ENCODE peak calls at places on chromosomes 11 and 22, in nine cellular contexts. J, K, A, U, E, O, S, Y and Q are unnamed samples.

GRCh38 chr22:42747701-42748513 is 27.2 kb upstream of the A4GALT start:
- DNase-seq in J (no peak), K (no peak), A (no peak), U (no peak), E (no peak), O (peak), S (no peak), Y (peak), Q (no peak)

GRCh38 chr11:119373917-119374631 is 7.4 kb downstream of the USP2 start:
- DNase-seq in J (peak), K (no peak), A (no peak), U (no peak), E (peak), O (peak), S (peak), Y (peak), Q (no peak)

GRCh38 chr22:28017859-28018258 is 98.8 kb upstream of the PITPNB start:
- DNase-seq in J (peak), K (no peak), A (no peak), U (no peak), E (peak), O (no peak), S (no peak), Y (no peak), Q (no peak)

GRCh38 chr11:26948881-26949280 is 45.0 kb upstream of the FIBIN start:
- DNase-seq in J (no peak), K (no peak), A (no peak), U (no peak), E (no peak), O (no peak), S (no peak), Y (no peak), Q (no peak)

GRCh38 chr22:32542332-32543019 is 67.9 kb downstream of the FBXO7 start:
- DNase-seq in J (no peak), K (no peak), A (no peak), U (no peak), E (peak), O (no peak), S (no peak), Y (no peak), Q (no peak)

GRCh38 chr11:60168306-60168705 is 14.6 kb downstream of the MS4A6A start:
- DNase-seq in J (no peak), K (no peak), A (no peak), U (no peak), E (no peak), O (no peak), S (no peak), Y (no peak), Q (no peak)

GRCh38 chr22:29206372-29207230 is 905 bp downstream of the EMID1 start:
- DNase-seq in J (no peak), K (no peak), A (no peak), U (no peak), E (no peak), O (peak), S (no peak), Y (no peak), Q (no peak)

GRCh38 chr11:96292291-96293010 is 50.5 kb downstream of the MAML2 start:
- DNase-seq in J (no peak), K (no peak), A (no peak), U (no peak), E (no peak), O (no peak), S (no peak), Y (no peak), Q (no peak)

GRCh38 chr11:119567667-119568582 is 145.0 kb upstream of the THY1 start:
- DNase-seq in J (no peak), K (no peak), A (no peak), U (no peak), E (no peak), O (no peak), S (peak), Y (peak), Q (no peak)

GRCh38 chr22:17370036-17370765 is 941 bp downstream of the CECR2 start:
- DNase-seq in J (peak), K (no peak), A (no peak), U (no peak), E (peak), O (peak), S (peak), Y (peak), Q (no peak)

GRCh38 chr22:44523981-44524759 is 26.1 kb upstream of the RTL6 start:
- DNase-seq in J (peak), K (no peak), A (no peak), U (no peak), E (peak), O (no peak), S (no peak), Y (peak), Q (no peak)

GRCh38 chr22:44664149-44664548 is 37.9 kb upstream of the PRR5 start:
- DNase-seq in J (no peak), K (no peak), A (peak), U (peak), E (no peak), O (no peak), S (no peak), Y (no peak), Q (no peak)

GRCh38 chr22:24156146-24156914 is 25.0 kb upstream of the SUSD2 start:
- DNase-seq in J (peak), K (no peak), A (peak), U (peak), E (no peak), O (peak), S (no peak), Y (peak), Q (no peak)

GRCh38 chr22:29190051-29190450 is 15.6 kb upstream of the EMID1 start:
- DNase-seq in J (no peak), K (no peak), A (no peak), U (no peak), E (no peak), O (no peak), S (no peak), Y (no peak), Q (no peak)

GRCh38 chr22:30344447-30345200 is 12.1 kb downstream of the SF3A1 start:
- DNase-seq in J (no peak), K (no peak), A (no peak), U (no peak), E (no peak), O (no peak), S (no peak), Y (no peak), Q (no peak)

GRCh38 chr11:61912530-61912898 is 4.9 kb downstream of the RAB3IL1 start:
- DNase-seq in J (no peak), K (no peak), A (no peak), U (no peak), E (peak), O (no peak), S (peak), Y (no peak), Q (no peak)

GRCh38 chr11:61910473-61911123 is 6.8 kb downstream of the RAB3IL1 start:
- DNase-seq in J (peak), K (no peak), A (no peak), U (no peak), E (no peak), O (no peak), S (peak), Y (no peak), Q (no peak)

GRCh38 chr11:61912991-61913698 is 4.2 kb downstream of the RAB3IL1 start:
- DNase-seq in J (peak), K (no peak), A (no peak), U (no peak), E (peak), O (no peak), S (peak), Y (no peak), Q (no peak)

GRCh38 chr11:61911124-61911700 is 6.2 kb downstream of the RAB3IL1 start:
- DNase-seq in J (no peak), K (no peak), A (no peak), U (no peak), E (no peak), O (no peak), S (no peak), Y (no peak), Q (no peak)

DNA sequence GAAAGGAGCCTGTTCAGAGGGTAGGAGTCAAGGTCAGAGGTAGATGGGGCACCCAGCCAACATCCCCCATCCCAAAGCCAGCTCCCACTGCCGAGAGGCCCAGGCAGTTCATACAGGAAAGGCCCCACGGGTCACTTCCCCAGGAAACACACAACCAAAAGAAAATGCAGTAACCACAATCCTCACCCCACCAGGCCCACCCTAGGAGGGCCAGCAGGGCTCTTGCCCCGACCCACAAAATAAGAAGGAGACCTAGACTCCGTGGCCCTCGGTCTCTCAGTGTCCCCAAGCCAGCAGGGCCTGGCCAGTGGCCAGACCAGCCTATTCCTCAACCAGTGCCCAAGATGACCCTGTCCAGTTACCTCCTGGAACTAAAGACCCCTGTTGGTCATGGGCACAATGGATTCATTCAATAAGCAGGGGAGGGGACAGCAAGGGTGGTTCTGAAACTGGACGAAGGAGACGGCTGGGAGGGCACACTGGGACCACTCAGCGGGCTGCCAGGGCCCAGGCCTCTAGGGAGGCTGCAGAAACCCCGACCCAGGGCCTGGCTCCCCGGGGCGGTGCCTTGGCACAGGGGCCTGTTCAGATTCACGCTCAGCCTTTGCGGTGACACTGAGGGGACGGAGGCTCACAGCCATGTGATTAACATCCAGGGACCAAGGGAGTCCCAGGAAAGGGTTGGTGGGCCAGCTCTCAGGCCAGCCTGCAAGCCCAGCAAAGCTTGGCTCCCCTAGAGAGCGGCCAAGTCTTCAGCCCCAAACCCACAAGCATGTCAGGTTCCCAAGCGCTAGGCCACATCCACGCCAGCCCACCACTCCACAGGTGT is 5.5 kb downstream of the RAB3IL1 start:
- DNase-seq in J (peak), K (no peak), A (no peak), U (no peak), E (peak), O (no peak), S (peak), Y (no peak), Q (no peak)
- H3K27ac ChIP-seq in J (peak), K (no peak), A (no peak), U (no peak), E (peak), O (no peak), S (no peak), Y (no peak), Q (no peak)

DNA sequence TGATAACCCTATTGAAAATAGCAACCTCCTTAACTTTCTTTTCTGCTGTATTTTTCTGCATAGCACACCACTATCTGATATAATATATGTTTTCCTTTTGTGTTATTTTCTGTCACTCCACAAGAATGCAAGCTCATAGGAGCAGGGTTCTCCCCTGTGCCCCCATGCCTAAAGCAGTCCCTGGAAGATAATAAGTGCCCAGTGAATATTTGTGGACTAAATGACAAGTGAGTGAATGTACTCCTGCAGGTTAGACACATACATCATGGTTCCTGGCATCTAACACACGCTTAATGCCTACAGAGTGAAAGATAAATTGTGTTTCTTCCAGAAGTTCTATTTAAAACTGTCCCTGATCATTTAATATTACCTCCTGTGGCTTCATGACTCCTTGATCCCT is 23.9 kb upstream of the OR9Q2 start:
- DNase-seq in J (no peak), K (no peak), A (no peak), U (no peak), E (no peak), O (no peak), S (no peak), Y (no peak), Q (no peak)
- H3K27ac ChIP-seq in J (no peak), K (no peak), A (no peak), U (no peak), E (no peak), O (no peak), S (no peak), Y (no peak), Q (no peak)

GRCh38 chr22:39967996-39968968 is 8.1 kb downstream of the TMA7B start:
- DNase-seq in J (no peak), K (no peak), A (no peak), U (no peak), E (no peak), O (peak), S (peak), Y (no peak), Q (no peak)

GRCh38 chr22:39967103-39967829 is 7.1 kb downstream of the TMA7B start:
- DNase-seq in J (no peak), K (no peak), A (no peak), U (no peak), E (no peak), O (no peak), S (no peak), Y (no peak), Q (no peak)

GRCh38 chr22:39970742-39971141 is 10.5 kb downstream of the TMA7B start:
- DNase-seq in J (no peak), K (no peak), A (no peak), U (no peak), E (no peak), O (no peak), S (no peak), Y (no peak), Q (no peak)

GRCh38 chr22:39965749-39966148 is 5.6 kb downstream of the TMA7B start:
- DNase-seq in J (no peak), K (no peak), A (no peak), U (no peak), E (no peak), O (no peak), S (no peak), Y (no peak), Q (no peak)

GRCh38 chr22:39966522-39966921 is 6.3 kb downstream of the TMA7B start:
- DNase-seq in J (no peak), K (no peak), A (no peak), U (no peak), E (no peak), O (no peak), S (no peak), Y (no peak), Q (no peak)
- H3K27ac ChIP-seq in J (no peak), K (no peak), A (no peak), U (no peak), E (no peak), O (no peak), S (no peak), Y (no peak), Q (no peak)

DNA sequence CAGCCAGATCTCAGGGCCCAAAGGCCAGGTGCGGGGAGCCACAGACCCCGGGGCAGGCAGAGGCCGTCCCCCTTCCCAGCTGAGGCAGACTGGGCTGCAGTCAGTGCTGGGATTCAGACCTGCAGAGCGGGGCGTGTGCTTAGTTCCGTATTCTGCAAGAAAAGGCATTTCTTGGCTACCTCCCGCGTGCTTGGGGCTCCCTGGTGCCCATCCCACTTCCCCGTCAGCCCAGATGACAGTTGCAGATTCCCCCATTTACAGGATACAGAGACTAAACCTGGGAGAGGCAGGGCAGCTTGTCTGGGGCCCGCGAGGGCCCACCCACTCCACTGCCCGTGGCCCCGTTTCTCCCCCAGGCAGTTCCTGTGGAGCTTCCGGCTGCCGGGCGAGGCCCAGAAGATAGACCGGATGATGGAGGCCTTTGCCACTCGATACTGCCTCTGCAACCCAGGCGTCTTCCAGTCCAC is 18.3 kb downstream of the CYTH4 start:
- DNase-seq in J (no peak), K (no peak), A (peak), U (peak), E (no peak), O (no peak), S (no peak), Y (no peak), Q (no peak)
- H3K27ac ChIP-seq in J (no peak), K (no peak), A (peak), U (peak), E (no peak), O (no peak), S (no peak), Y (no peak), Q (no peak)

DNA sequence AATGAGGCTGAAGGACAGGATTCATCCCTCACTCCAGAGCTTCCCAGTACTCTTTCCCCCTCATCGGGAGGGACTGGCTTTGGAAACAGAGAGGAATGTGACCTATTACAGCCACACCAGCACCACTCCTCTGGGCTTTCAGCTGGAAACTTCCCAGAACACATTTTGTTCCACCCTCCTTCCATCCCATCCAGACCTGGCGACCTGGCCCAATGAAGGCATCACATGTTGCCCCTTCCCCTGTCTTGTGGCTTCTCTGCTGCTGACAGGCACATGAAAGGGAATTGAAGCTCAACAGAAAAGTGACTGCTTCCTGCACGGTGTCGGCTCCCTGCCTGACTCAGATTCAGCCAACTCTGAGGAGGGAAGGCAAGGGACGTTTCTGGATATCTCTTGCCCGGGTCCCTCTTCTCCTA is 19.1 kb downstream of the IRAG1 start:
- DNase-seq in J (no peak), K (no peak), A (no peak), U (no peak), E (no peak), O (no peak), S (no peak), Y (no peak), Q (no peak)
- H3K27ac ChIP-seq in J (peak), K (peak), A (no peak), U (no peak), E (peak), O (no peak), S (no peak), Y (no peak), Q (no peak)

GRCh38 chr11:110311783-110312578 is 15.6 kb upstream of the RDX start:
- DNase-seq in J (no peak), K (no peak), A (no peak), U (no peak), E (no peak), O (no peak), S (no peak), Y (no peak), Q (no peak)
- H3K27ac ChIP-seq in J (no peak), K (no peak), A (no peak), U (no peak), E (no peak), O (no peak), S (no peak), Y (no peak), Q (no peak)

GRCh38 chr11:14626650-14627049 is 17.0 kb upstream of the PDE3B start:
- DNase-seq in J (no peak), K (no peak), A (no peak), U (no peak), E (no peak), O (no peak), S (no peak), Y (no peak), Q (no peak)
- H3K27ac ChIP-seq in J (no peak), K (no peak), A (no peak), U (no peak), E (no peak), O (no peak), S (no peak), Y (no peak), Q (no peak)

DNA sequence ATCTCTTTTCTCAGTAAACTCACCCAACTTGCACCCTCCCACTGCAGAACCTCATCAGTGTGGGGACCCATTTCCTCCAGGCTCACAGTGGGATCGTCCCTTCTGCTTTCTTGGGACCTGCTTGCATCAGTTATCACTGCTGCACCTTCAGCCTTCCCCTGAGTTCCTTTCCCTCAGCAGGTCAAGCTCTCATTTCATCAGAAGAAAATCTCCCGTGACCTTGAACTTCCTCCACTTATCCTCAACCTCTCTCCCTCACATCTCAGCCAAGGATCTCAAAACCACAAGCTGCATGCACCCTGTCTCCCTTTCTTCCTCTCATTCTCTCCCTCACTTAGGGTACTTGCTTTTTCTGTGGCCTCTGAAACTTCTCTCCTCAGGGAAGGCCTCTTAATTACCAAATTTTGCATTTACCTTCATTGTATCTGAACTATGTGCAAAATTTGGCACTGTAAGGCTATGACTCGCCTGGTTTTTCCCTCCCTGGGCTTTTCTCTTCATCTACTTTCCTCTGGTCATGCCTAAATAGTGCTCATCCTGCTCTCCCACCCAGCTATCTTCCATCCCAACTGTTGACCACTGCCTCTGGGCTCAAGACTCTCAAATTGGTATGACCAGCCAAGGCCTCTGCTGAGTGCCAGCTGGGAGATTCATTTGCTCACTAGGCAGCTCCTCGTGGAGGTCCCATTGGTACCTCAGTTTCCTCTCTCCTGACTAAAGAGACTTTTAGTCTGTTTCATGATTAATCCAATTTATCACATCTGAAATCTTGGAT is 2.7 kb upstream of the RCE1 start:
- DNase-seq in J (no peak), K (no peak), A (no peak), U (no peak), E (no peak), O (no peak), S (peak), Y (no peak), Q (no peak)
- H3K27ac ChIP-seq in J (no peak), K (no peak), A (no peak), U (no peak), E (no peak), O (no peak), S (no peak), Y (no peak), Q (no peak)

GRCh38 chr22:41481131-41481830 is 12.4 kb downstream of the ACO2 start:
- DNase-seq in J (no peak), K (no peak), A (no peak), U (no peak), E (peak), O (no peak), S (no peak), Y (no peak), Q (no peak)

GRCh38 chr22:41480397-41480735 is 11.4 kb downstream of the ACO2 start:
- DNase-seq in J (no peak), K (no peak), A (no peak), U (no peak), E (no peak), O (no peak), S (no peak), Y (no peak), Q (no peak)

GRCh38 chr22:41481925-41482318 is 13.0 kb downstream of the ACO2 start:
- DNase-seq in J (no peak), K (no peak), A (no peak), U (no peak), E (no peak), O (no peak), S (peak), Y (no peak), Q (no peak)

GRCh38 chr22:41479671-41480396 is 10.9 kb downstream of the ACO2 start:
- DNase-seq in J (no peak), K (no peak), A (no peak), U (no peak), E (no peak), O (peak), S (peak), Y (no peak), Q (no peak)

GRCh38 chr22:41482319-41482935 is 13.5 kb downstream of the ACO2 start:
- DNase-seq in J (no peak), K (no peak), A (no peak), U (no peak), E (no peak), O (no peak), S (no peak), Y (no peak), Q (no peak)
- H3K27ac ChIP-seq in J (peak), K (no peak), A (no peak), U (no peak), E (peak), O (peak), S (no peak), Y (no peak), Q (no peak)